ENCODE peak calls at places on chromosome 17, in five cellular contexts. X is activated effector memory CD4-positive, alpha-beta T cell treated with anti-CD3 and anti-CD28 coated beads, Interleukin-2, amount 50 U/mL, for 16 hours; V is HEK293T; O is GM19239; J is foreskin fibroblast. W is an unnamed sample.

GRCh38 chr17:50063516-50064252 is 7.8 kb downstream of the ITGA3 start:
- DNase-seq in X (no peak), V (no peak), O (no peak), J (peak; percentile 61), W (peak; percentile 26)

GRCh38 chr17:64773836-64774761 is 112.0 kb upstream of the SMURF2 start:
- DNase-seq in X (peak; percentile 63), V (peak; percentile 82), O (no peak), J (peak; percentile 76), W (peak; percentile 47)

GRCh38 chr17:45311762-45312476 is 4.9 kb downstream of the MAP3K14 start:
- DNase-seq in X (peak; percentile 93), V (no peak), O (peak; percentile 59), J (peak; percentile 62), W (no peak)

GRCh38 chr17:33686171-33686570 is 393.1 kb upstream of the ASIC2 start:
- DNase-seq in X (peak; percentile 66), V (peak; percentile 16), O (no peak), J (no peak), W (peak; percentile 7)

GRCh38 chr17:39674702-39675389 is 6.6 kb downstream of the PNMT start:
- DNase-seq in X (no peak), V (no peak), O (no peak), J (no peak), W (no peak)

GRCh38 chr17:39144414-39144813 is 7.0 kb downstream of the PLXDC1 start:
- DNase-seq in X (no peak), V (no peak), O (no peak), J (peak; percentile 83), W (peak; percentile 62)

GRCh38 chr17:15092261-15092660 is 172.9 kb downstream of the PMP22 start:
- DNase-seq in X (no peak), V (no peak), O (no peak), J (no peak), W (no peak)

GRCh38 chr17:9900744-9901143 is 4.3 kb downstream of the RCVRN start:
- DNase-seq in X (no peak), V (no peak), O (no peak), J (peak; percentile 42), W (peak; percentile 89)

GRCh38 chr17:14522795-14523387 is 222.0 kb downstream of the HS3ST3B1 start:
- DNase-seq in X (no peak), V (no peak), O (no peak), J (no peak), W (no peak)

GRCh38 chr17:72715906-72716572 is 376.4 kb downstream of the SLC39A11 start:
- DNase-seq in X (no peak), V (no peak), O (no peak), J (peak; percentile 94), W (peak; percentile 95)

GRCh38 chr17:40416671-40417070 is 1.0 kb downstream of the TOP2A start:
- DNase-seq in X (no peak), V (no peak), O (no peak), J (no peak), W (no peak)